ENCODE peak calls at places on chromosomes 3 and 15, in nine cellular contexts. One of them, this sample, is unnamed.

GRCh38 chr3:101542952-101543351 is 18.7 kb upstream of the TRMT10C start:
- DNase-seq in PC-3: no peak
- DNase-seq in osteoblast: no peak
- DNase-seq in GM23248: no peak
- DNase-seq in OCI-LY7: no peak
- DNase-seq in neural progenitor cell: no peak
- DNase-seq in neuronal stem cell: no peak
- DNase-seq in Karpas-422: no peak
- DNase-seq in fibroblast of lung: no peak
- DNase-seq in this sample: no peak

GRCh38 chr3:27224197-27224596 is 145.0 kb downstream of the NEK10 start:
- DNase-seq in PC-3: no peak
- DNase-seq in fibroblast of lung: no peak
- DNase-seq in OCI-LY7: no peak
- DNase-seq in neural progenitor cell: no peak
- DNase-seq in osteoblast: peak; percentile 65
- DNase-seq in GM23248: peak; percentile 79
- DNase-seq in Karpas-422: no peak
- DNase-seq in neuronal stem cell: no peak
- DNase-seq in this sample: no peak

GRCh38 chr3:156474560-156475389 is 80.1 kb downstream of the SSR3 start:
- DNase-seq in neural progenitor cell: peak; percentile 65
- DNase-seq in GM23248: peak; percentile 44
- DNase-seq in Karpas-422: peak; percentile 52
- DNase-seq in osteoblast: peak; percentile 36
- DNase-seq in fibroblast of lung: peak; percentile 18
- DNase-seq in OCI-LY7: peak; percentile 10
- DNase-seq in neuronal stem cell: peak; percentile 30
- DNase-seq in PC-3: peak; percentile 22
- DNase-seq in this sample: no peak

GRCh38 chr3:10194328-10195071 is 29.8 kb downstream of the IRAK2 start:
- DNase-seq in OCI-LY7: no peak
- DNase-seq in Karpas-422: no peak
- DNase-seq in neural progenitor cell: no peak
- DNase-seq in fibroblast of lung: no peak
- DNase-seq in PC-3: no peak
- DNase-seq in GM23248: peak; percentile 41
- DNase-seq in neuronal stem cell: no peak
- DNase-seq in osteoblast: no peak
- DNase-seq in this sample: no peak

GRCh38 chr3:104604326-104605010 is 762.2 kb upstream of the ALCAM start:
- DNase-seq in neural progenitor cell: no peak
- DNase-seq in osteoblast: no peak
- DNase-seq in PC-3: peak; percentile 74
- DNase-seq in OCI-LY7: no peak
- DNase-seq in neuronal stem cell: no peak
- DNase-seq in fibroblast of lung: peak; percentile 59
- DNase-seq in GM23248: peak; percentile 53
- DNase-seq in Karpas-422: no peak
- DNase-seq in this sample: no peak

GRCh38 chr3:98326494-98326893 is 27.2 kb upstream of the OR5K4 start:
- DNase-seq in PC-3: no peak
- DNase-seq in GM23248: no peak
- DNase-seq in fibroblast of lung: no peak
- DNase-seq in neuronal stem cell: no peak
- DNase-seq in neural progenitor cell: no peak
- DNase-seq in Karpas-422: no peak
- DNase-seq in osteoblast: no peak
- DNase-seq in OCI-LY7: no peak
- DNase-seq in this sample: no peak

GRCh38 chr15:71374607-71375352 is 259.5 kb downstream of the THSD4 start:
- DNase-seq in neural progenitor cell: no peak
- DNase-seq in osteoblast: no peak
- DNase-seq in neuronal stem cell: no peak
- DNase-seq in PC-3: no peak
- DNase-seq in OCI-LY7: no peak
- DNase-seq in fibroblast of lung: peak; percentile 90
- DNase-seq in GM23248: peak; percentile 79
- DNase-seq in Karpas-422: no peak
- DNase-seq in this sample: no peak

GRCh38 chr3:146221276-146221675 is 29.6 kb downstream of the PLSCR4 start:
- DNase-seq in neuronal stem cell: no peak
- DNase-seq in GM23248: peak; percentile 66
- DNase-seq in osteoblast: no peak
- DNase-seq in neural progenitor cell: no peak
- DNase-seq in Karpas-422: no peak
- DNase-seq in PC-3: no peak
- DNase-seq in OCI-LY7: no peak
- DNase-seq in fibroblast of lung: peak; percentile 30
- DNase-seq in this sample: no peak

GRCh38 chr3:58206406-58207011 is 4.3 kb downstream of the DNASE1L3 start:
- DNase-seq in PC-3: peak; percentile 88
- DNase-seq in osteoblast: peak; percentile 75
- DNase-seq in GM23248: peak; percentile 90
- DNase-seq in neuronal stem cell: no peak
- DNase-seq in neural progenitor cell: no peak
- DNase-seq in OCI-LY7: no peak
- DNase-seq in Karpas-422: no peak
- DNase-seq in fibroblast of lung: peak; percentile 17
- DNase-seq in this sample: peak; percentile 49

GRCh38 chr15:41797194-41797593 is 22.9 kb downstream of the MAPKBP1 start:
- DNase-seq in OCI-LY7: no peak
- DNase-seq in GM23248: no peak
- DNase-seq in PC-3: peak; percentile 52
- DNase-seq in neuronal stem cell: no peak
- DNase-seq in osteoblast: no peak
- DNase-seq in Karpas-422: no peak
- DNase-seq in neural progenitor cell: no peak
- DNase-seq in fibroblast of lung: no peak
- DNase-seq in this sample: no peak
- H3K9me3 ChIP-seq in OCI-LY7: peaks cover 16% of the 10 kb centered on the region
- H3K9me3 ChIP-seq in GM23248: no peaks in the 10 kb centered on the region
- H3K9me3 ChIP-seq in PC-3: no peaks in the 10 kb centered on the region
- H3K9me3 ChIP-seq in neuronal stem cell: no peaks in the 10 kb centered on the region
- H3K9me3 ChIP-seq in osteoblast: no peaks in the 10 kb centered on the region
- H3K9me3 ChIP-seq in Karpas-422: no peaks in the 10 kb centered on the region
- H3K9me3 ChIP-seq in neural progenitor cell: no peaks in the 10 kb centered on the region
- H3K9me3 ChIP-seq in fibroblast of lung: no peaks in the 10 kb centered on the region
- H3K9me3 ChIP-seq in this sample: no peaks in the 10 kb centered on the region

GRCh38 chr3:18680759-18681158 is 255.6 kb upstream of the SATB1 start:
- DNase-seq in Karpas-422: no peak
- DNase-seq in OCI-LY7: no peak
- DNase-seq in neuronal stem cell: no peak
- DNase-seq in PC-3: peak; percentile 5
- DNase-seq in GM23248: no peak
- DNase-seq in fibroblast of lung: no peak
- DNase-seq in osteoblast: no peak
- DNase-seq in neural progenitor cell: no peak
- DNase-seq in this sample: no peak

GRCh38 chr3:18683900-18684299 is 258.8 kb upstream of the SATB1 start:
- DNase-seq in Karpas-422: no peak
- DNase-seq in OCI-LY7: no peak
- DNase-seq in osteoblast: no peak
- DNase-seq in PC-3: no peak
- DNase-seq in GM23248: no peak
- DNase-seq in neuronal stem cell: no peak
- DNase-seq in neural progenitor cell: no peak
- DNase-seq in fibroblast of lung: no peak
- DNase-seq in this sample: no peak

GRCh38 chr3:18681946-18682345 is 256.8 kb upstream of the SATB1 start:
- DNase-seq in fibroblast of lung: no peak
- DNase-seq in osteoblast: no peak
- DNase-seq in Karpas-422: no peak
- DNase-seq in GM23248: no peak
- DNase-seq in OCI-LY7: no peak
- DNase-seq in PC-3: no peak
- DNase-seq in neural progenitor cell: no peak
- DNase-seq in neuronal stem cell: no peak
- DNase-seq in this sample: no peak

GRCh38 chr3:18679226-18679625 is 254.1 kb upstream of the SATB1 start:
- DNase-seq in neuronal stem cell: no peak
- DNase-seq in Karpas-422: no peak
- DNase-seq in GM23248: no peak
- DNase-seq in fibroblast of lung: no peak
- DNase-seq in OCI-LY7: no peak
- DNase-seq in osteoblast: no peak
- DNase-seq in neural progenitor cell: no peak
- DNase-seq in PC-3: no peak
- DNase-seq in this sample: no peak
- H3K4me2 ChIP-seq in neuronal stem cell: no peak overlapping the region
- H3K4me2 ChIP-seq in Karpas-422: no peak overlapping the region
- H3K4me2 ChIP-seq in GM23248: no peak overlapping the region
- H3K4me2 ChIP-seq in fibroblast of lung: no peak overlapping the region
- H3K4me2 ChIP-seq in OCI-LY7: peak overlapping the region; percentile 13
- H3K4me2 ChIP-seq in osteoblast: no peak overlapping the region
- H3K4me2 ChIP-seq in neural progenitor cell: no peak overlapping the region
- H3K4me2 ChIP-seq in PC-3: no peak overlapping the region
- H3K4me2 ChIP-seq in this sample: no peak overlapping the region

GRCh38 chr3:111548060-111548459 is 6.1 kb downstream of the CD96 start:
- DNase-seq in GM23248: peak; percentile 17
- DNase-seq in fibroblast of lung: no peak
- DNase-seq in osteoblast: no peak
- DNase-seq in neuronal stem cell: no peak
- DNase-seq in OCI-LY7: no peak
- DNase-seq in PC-3: peak; percentile 23
- DNase-seq in Karpas-422: no peak
- DNase-seq in neural progenitor cell: no peak
- DNase-seq in this sample: no peak

GRCh38 chr3:111545349-111545748 is 3.4 kb downstream of the CD96 start:
- DNase-seq in neural progenitor cell: no peak
- DNase-seq in OCI-LY7: no peak
- DNase-seq in neuronal stem cell: no peak
- DNase-seq in PC-3: no peak
- DNase-seq in GM23248: no peak
- DNase-seq in Karpas-422: no peak
- DNase-seq in fibroblast of lung: no peak
- DNase-seq in osteoblast: no peak
- DNase-seq in this sample: no peak

GRCh38 chr3:111547645-111548044 is 5.6 kb downstream of the CD96 start:
- DNase-seq in neural progenitor cell: no peak
- DNase-seq in GM23248: no peak
- DNase-seq in OCI-LY7: peak; percentile 1
- DNase-seq in PC-3: no peak
- DNase-seq in osteoblast: no peak
- DNase-seq in fibroblast of lung: no peak
- DNase-seq in Karpas-422: no peak
- DNase-seq in neuronal stem cell: no peak
- DNase-seq in this sample: no peak

DNA sequence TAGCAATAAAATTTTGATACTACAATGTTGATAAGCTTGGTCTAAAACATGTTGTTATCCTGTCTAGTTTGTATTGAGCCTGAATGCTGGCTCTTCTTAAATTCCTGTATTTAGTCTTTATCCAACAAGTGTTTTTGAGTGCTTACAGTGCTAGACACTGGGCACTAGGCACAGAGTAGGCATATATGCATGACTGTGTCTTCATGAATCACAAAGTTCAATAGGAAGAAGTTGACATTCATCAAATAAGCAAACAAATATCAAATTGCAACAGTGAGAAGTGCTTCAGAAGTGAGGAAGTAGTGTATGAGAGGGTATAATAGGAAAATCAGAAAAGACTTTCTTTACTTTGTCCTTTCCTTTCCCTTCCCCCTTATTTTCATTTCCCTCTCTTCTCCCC is 6.8 kb downstream of the CD96 start:
- DNase-seq in neuronal stem cell: no peak
- DNase-seq in osteoblast: no peak
- DNase-seq in GM23248: no peak
- DNase-seq in Karpas-422: no peak
- DNase-seq in OCI-LY7: no peak
- DNase-seq in PC-3: peak; percentile 88
- DNase-seq in fibroblast of lung: no peak
- DNase-seq in neural progenitor cell: no peak
- DNase-seq in this sample: no peak
- H3K9me3 ChIP-seq in neuronal stem cell: no peaks in the 10 kb centered on the region
- H3K9me3 ChIP-seq in osteoblast: no peaks in the 10 kb centered on the region
- H3K9me3 ChIP-seq in GM23248: no peaks in the 10 kb centered on the region
- H3K9me3 ChIP-seq in Karpas-422: no peaks in the 10 kb centered on the region
- H3K9me3 ChIP-seq in OCI-LY7: no peaks in the 10 kb centered on the region
- H3K9me3 ChIP-seq in PC-3: no peaks in the 10 kb centered on the region
- H3K9me3 ChIP-seq in fibroblast of lung: no peaks in the 10 kb centered on the region
- H3K9me3 ChIP-seq in neural progenitor cell: no peaks in the 10 kb centered on the region
- H3K9me3 ChIP-seq in this sample: no peaks in the 10 kb centered on the region

DNA sequence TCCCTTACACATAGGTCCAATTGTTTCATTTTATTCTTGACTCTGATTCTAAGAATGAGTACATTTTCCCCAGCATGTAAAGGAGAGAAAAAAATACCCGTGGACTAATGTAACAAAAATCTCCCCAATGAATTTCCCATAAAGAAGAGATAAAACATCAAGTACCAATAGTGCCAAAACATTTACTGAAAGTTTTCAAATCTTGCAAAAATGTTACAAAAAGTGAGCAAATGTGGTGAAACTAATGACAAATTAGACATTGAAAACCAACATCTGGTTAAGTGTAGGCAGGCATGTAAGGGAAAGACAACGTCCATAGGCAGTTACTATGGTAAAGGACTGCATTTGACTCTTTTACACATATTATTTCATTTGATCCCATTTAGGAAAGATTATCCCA is 237.2 kb downstream of the DTWD1 start:
- DNase-seq in GM23248: no peak
- DNase-seq in neural progenitor cell: no peak
- DNase-seq in PC-3: no peak
- DNase-seq in OCI-LY7: no peak
- DNase-seq in fibroblast of lung: peak; percentile 49
- DNase-seq in osteoblast: no peak
- DNase-seq in Karpas-422: no peak
- DNase-seq in neuronal stem cell: no peak
- DNase-seq in this sample: no peak
- H3K4me2 ChIP-seq in GM23248: peak overlapping the region; percentile 17
- H3K4me2 ChIP-seq in neural progenitor cell: no peak overlapping the region
- H3K4me2 ChIP-seq in PC-3: no peak overlapping the region
- H3K4me2 ChIP-seq in OCI-LY7: no peak overlapping the region
- H3K4me2 ChIP-seq in fibroblast of lung: no peak overlapping the region
- H3K4me2 ChIP-seq in osteoblast: no peak overlapping the region
- H3K4me2 ChIP-seq in Karpas-422: no peak overlapping the region
- H3K4me2 ChIP-seq in neuronal stem cell: no peak overlapping the region
- H3K4me2 ChIP-seq in this sample: no peak overlapping the region

DNA sequence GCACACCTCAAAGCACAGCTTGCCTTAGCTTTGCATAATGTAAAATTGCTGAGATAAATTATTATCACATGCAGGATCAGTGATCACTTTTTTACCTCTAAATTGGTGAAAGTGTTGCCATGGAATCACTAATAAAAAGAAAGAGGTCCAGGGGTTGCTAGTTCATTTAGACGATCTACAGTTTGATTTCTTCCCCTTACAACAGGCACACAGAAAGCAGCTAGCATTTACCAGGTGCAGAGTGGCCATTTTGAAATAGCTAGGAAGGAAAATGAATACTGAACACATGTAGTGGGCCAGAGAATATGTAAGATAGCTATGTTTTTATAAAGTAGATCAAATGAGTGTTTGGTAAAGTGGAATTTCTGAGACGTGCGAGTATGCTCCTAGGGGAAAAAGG is 98.7 kb upstream of the CHL1 start:
- DNase-seq in GM23248: no peak
- DNase-seq in fibroblast of lung: no peak
- DNase-seq in OCI-LY7: no peak
- DNase-seq in PC-3: no peak
- DNase-seq in Karpas-422: no peak
- DNase-seq in osteoblast: no peak
- DNase-seq in neural progenitor cell: no peak
- DNase-seq in neuronal stem cell: no peak
- DNase-seq in this sample: no peak
- H3K9me3 ChIP-seq in GM23248: no peaks in the 10 kb centered on the region
- H3K9me3 ChIP-seq in fibroblast of lung: no peaks in the 10 kb centered on the region
- H3K9me3 ChIP-seq in OCI-LY7: no peaks in the 10 kb centered on the region
- H3K9me3 ChIP-seq in PC-3: peaks cover 17% of the 10 kb centered on the region
- H3K9me3 ChIP-seq in Karpas-422: no peaks in the 10 kb centered on the region
- H3K9me3 ChIP-seq in osteoblast: no peaks in the 10 kb centered on the region
- H3K9me3 ChIP-seq in neural progenitor cell: no peaks in the 10 kb centered on the region
- H3K9me3 ChIP-seq in neuronal stem cell: no peaks in the 10 kb centered on the region
- H3K9me3 ChIP-seq in this sample: no peaks in the 10 kb centered on the region

GRCh38 chr3:140765246-140765645 is 87.4 kb downstream of the TRIM42 start:
- DNase-seq in OCI-LY7: no peak
- DNase-seq in neuronal stem cell: no peak
- DNase-seq in neural progenitor cell: no peak
- DNase-seq in osteoblast: no peak
- DNase-seq in PC-3: no peak
- DNase-seq in GM23248: no peak
- DNase-seq in fibroblast of lung: no peak
- DNase-seq in Karpas-422: no peak
- DNase-seq in this sample: no peak
- H3K4me2 ChIP-seq in OCI-LY7: no peak overlapping the region
- H3K4me2 ChIP-seq in neuronal stem cell: no peak overlapping the region
- H3K4me2 ChIP-seq in neural progenitor cell: no peak overlapping the region
- H3K4me2 ChIP-seq in osteoblast: no peak overlapping the region
- H3K4me2 ChIP-seq in PC-3: no peak overlapping the region
- H3K4me2 ChIP-seq in GM23248: no peak overlapping the region
- H3K4me2 ChIP-seq in fibroblast of lung: no peak overlapping the region
- H3K4me2 ChIP-seq in Karpas-422: no peak overlapping the region
- H3K4me2 ChIP-seq in this sample: no peak overlapping the region